ENCODE peak calls at places on chromosome 20, in four cellular contexts. One of them, this sample, is unnamed.

GRCh38 chr20:32333181-32333987 is 24.7 kb upstream of the ASXL1 start:
- DNase-seq in heart right ventricle: no peak
- DNase-seq in pancreas: no peak
- DNase-seq in stimulated activated CD4-positive, alpha-beta T cell treated with anti-CD3 and anti-CD28 coated beads, TNF-alpha, amount 100 ng/mL, for 24 hours: peak
- DNase-seq in this sample: no peak

GRCh38 chr20:20003088-20003954 is 13.8 kb upstream of the NAA20 start:
- DNase-seq in pancreas: no peak
- DNase-seq in heart right ventricle: peak
- DNase-seq in stimulated activated CD4-positive, alpha-beta T cell treated with anti-CD3 and anti-CD28 coated beads, TNF-alpha, amount 100 ng/mL, for 24 hours: no peak
- DNase-seq in this sample: no peak

GRCh38 chr20:32945710-32946221 is 58.5 kb downstream of the SUN5 start:
- DNase-seq in stimulated activated CD4-positive, alpha-beta T cell treated with anti-CD3 and anti-CD28 coated beads, TNF-alpha, amount 100 ng/mL, for 24 hours: no peak
- DNase-seq in heart right ventricle: no peak
- DNase-seq in pancreas: no peak
- DNase-seq in this sample: no peak

GRCh38 chr20:45392733-45393132 is 14.6 kb upstream of the TP53TG5 start:
- DNase-seq in stimulated activated CD4-positive, alpha-beta T cell treated with anti-CD3 and anti-CD28 coated beads, TNF-alpha, amount 100 ng/mL, for 24 hours: no peak
- DNase-seq in pancreas: no peak
- DNase-seq in heart right ventricle: no peak
- DNase-seq in this sample: no peak

GRCh38 chr20:43786885-43787284 is 60.1 kb upstream of the GTSF1L start:
- DNase-seq in heart right ventricle: no peak
- DNase-seq in pancreas: no peak
- DNase-seq in stimulated activated CD4-positive, alpha-beta T cell treated with anti-CD3 and anti-CD28 coated beads, TNF-alpha, amount 100 ng/mL, for 24 hours: no peak
- DNase-seq in this sample: no peak

GRCh38 chr20:56171087-56172012 is 77.2 kb upstream of the MC3R start:
- DNase-seq in stimulated activated CD4-positive, alpha-beta T cell treated with anti-CD3 and anti-CD28 coated beads, TNF-alpha, amount 100 ng/mL, for 24 hours: no peak
- DNase-seq in heart right ventricle: no peak
- DNase-seq in pancreas: no peak
- DNase-seq in this sample: no peak

GRCh38 chr20:21326700-21327099 is 23.6 kb downstream of the XRN2 start:
- DNase-seq in pancreas: no peak
- DNase-seq in heart right ventricle: no peak
- DNase-seq in stimulated activated CD4-positive, alpha-beta T cell treated with anti-CD3 and anti-CD28 coated beads, TNF-alpha, amount 100 ng/mL, for 24 hours: no peak
- DNase-seq in this sample: no peak

GRCh38 chr20:58179432-58180099 is 48.9 kb downstream of the ANKRD60 start:
- DNase-seq in pancreas: peak
- DNase-seq in heart right ventricle: peak
- DNase-seq in stimulated activated CD4-positive, alpha-beta T cell treated with anti-CD3 and anti-CD28 coated beads, TNF-alpha, amount 100 ng/mL, for 24 hours: peak
- DNase-seq in this sample: peak

GRCh38 chr20:1934578-1935573 is 39.7 kb downstream of the SIRPA start:
- DNase-seq in heart right ventricle: peak
- DNase-seq in pancreas: no peak
- DNase-seq in stimulated activated CD4-positive, alpha-beta T cell treated with anti-CD3 and anti-CD28 coated beads, TNF-alpha, amount 100 ng/mL, for 24 hours: no peak
- DNase-seq in this sample: no peak

GRCh38 chr20:35490736-35491181 is 35.4 kb downstream of the CEP250 start:
- DNase-seq in stimulated activated CD4-positive, alpha-beta T cell treated with anti-CD3 and anti-CD28 coated beads, TNF-alpha, amount 100 ng/mL, for 24 hours: peak
- DNase-seq in pancreas: no peak
- DNase-seq in heart right ventricle: no peak
- DNase-seq in this sample: no peak

GRCh38 chr20:50957276-50957675 is 1.1 kb downstream of the DPM1 start:
- DNase-seq in stimulated activated CD4-positive, alpha-beta T cell treated with anti-CD3 and anti-CD28 coated beads, TNF-alpha, amount 100 ng/mL, for 24 hours: no peak
- DNase-seq in heart right ventricle: peak
- DNase-seq in pancreas: no peak
- DNase-seq in this sample: no peak

GRCh38 chr20:50675671-50676376 is 15.5 kb downstream of the RIPOR3 start:
- DNase-seq in stimulated activated CD4-positive, alpha-beta T cell treated with anti-CD3 and anti-CD28 coated beads, TNF-alpha, amount 100 ng/mL, for 24 hours: no peak
- DNase-seq in pancreas: no peak
- DNase-seq in heart right ventricle: no peak
- DNase-seq in this sample: no peak

GRCh38 chr20:33914871-33915270 is 78.8 kb upstream of the RALY start:
- DNase-seq in heart right ventricle: no peak
- DNase-seq in stimulated activated CD4-positive, alpha-beta T cell treated with anti-CD3 and anti-CD28 coated beads, TNF-alpha, amount 100 ng/mL, for 24 hours: no peak
- DNase-seq in pancreas: no peak
- DNase-seq in this sample: no peak

GRCh38 chr20:34268851-34269668 is 27.8 kb downstream of the ASIP start:
- DNase-seq in pancreas: peak
- DNase-seq in heart right ventricle: peak
- DNase-seq in stimulated activated CD4-positive, alpha-beta T cell treated with anti-CD3 and anti-CD28 coated beads, TNF-alpha, amount 100 ng/mL, for 24 hours: no peak
- DNase-seq in this sample: peak

GRCh38 chr20:60862601-60863000 is 389.5 kb upstream of the CDH4 start:
- DNase-seq in stimulated activated CD4-positive, alpha-beta T cell treated with anti-CD3 and anti-CD28 coated beads, TNF-alpha, amount 100 ng/mL, for 24 hours: no peak
- DNase-seq in pancreas: no peak
- DNase-seq in heart right ventricle: no peak
- DNase-seq in this sample: no peak

This sample was measured in stomach.